ENCODE peak calls at places on chromosome 21, in seven cellular contexts. J is neural progenitor cell, K is DND-41, Q is hepatocyte, X is PC-9, D is fibroblast of lung, F is GM23338. A is an unnamed sample.

GRCh38 chr21:38631171-38631570 is 132.9 kb upstream of the ERG start:
- DNase-seq in K (no peak), X (no peak), F (no peak), D (peak), Q (no peak), J (no peak), A (no peak)

GRCh38 chr21:38177919-38178652 is 78.7 kb upstream of the KCNJ15 start:
- DNase-seq in Q (no peak), X (no peak), J (no peak), K (no peak), D (no peak), F (no peak), A (no peak)

GRCh38 chr21:25572895-25573310 is 34.4 kb downstream of the MRPL39 start:
- DNase-seq in D (peak), K (no peak), F (no peak), Q (no peak), X (no peak), J (no peak), A (no peak)

GRCh38 chr21:38840456-38841129 is 34.9 kb downstream of the ETS2 start:
- DNase-seq in X (no peak), Q (no peak), J (no peak), F (no peak), K (no peak), D (no peak), A (no peak)

GRCh38 chr21:8989261-8989882 is 1532.0 kb upstream of the TPTE start:
- DNase-seq in J (no peak), X (peak), D (peak), Q (no peak), K (no peak), F (peak), A (peak)

GRCh38 chr21:34952701-34953100 is 96.4 kb downstream of the RUNX1 start:
- DNase-seq in J (no peak), D (peak), X (peak), F (peak), Q (no peak), K (peak), A (no peak)

GRCh38 chr21:34639882-34640788 is 25.2 kb upstream of the RCAN1 start:
- DNase-seq in Q (no peak), K (peak), F (no peak), X (no peak), D (no peak), J (no peak), A (no peak)

GRCh38 chr21:16248705-16249104 is 518.9 kb downstream of the USP25 start:
- DNase-seq in D (no peak), F (no peak), K (no peak), X (no peak), J (no peak), Q (no peak), A (no peak)

GRCh38 chr21:26715878-26716506 is 129.2 kb downstream of the ADAMTS1 start:
- DNase-seq in Q (peak), J (peak), D (peak), X (no peak), F (peak), K (peak), A (peak)

GRCh38 chr21:34974162-34974981 is 74.7 kb downstream of the RUNX1 start:
- DNase-seq in Q (peak), D (no peak), J (no peak), X (no peak), F (no peak), K (peak), A (peak)

GRCh38 chr21:19034041-19034440 is 630.5 kb upstream of the TMPRSS15 start:
- DNase-seq in D (no peak), F (no peak), Q (no peak), K (no peak), J (no peak), X (no peak), A (no peak)

GRCh38 chr21:34305605-34306235 is 58.1 kb upstream of the KCNE2 start:
- DNase-seq in K (no peak), F (no peak), D (no peak), X (no peak), Q (no peak), J (no peak), A (no peak)

GRCh38 chr21:31099122-31099521 is 60.8 kb upstream of the KRTAP19-8 start:
- DNase-seq in D (no peak), Q (no peak), X (no peak), J (no peak), F (no peak), K (no peak), A (no peak)

GRCh38 chr21:38917045-38917774 is 111.5 kb downstream of the ETS2 start:
- DNase-seq in D (no peak), Q (no peak), F (no peak), X (no peak), K (peak), J (no peak), A (peak)

GRCh38 chr21:34812510-34813265 is 143.9 kb downstream of the CLIC6 start:
- DNase-seq in K (no peak), X (peak), Q (peak), F (no peak), D (peak), J (no peak), A (peak)

GRCh38 chr21:46406001-46406400 is 52.7 kb upstream of the DIP2A start:
- DNase-seq in J (no peak), X (no peak), D (no peak), K (no peak), F (no peak), Q (no peak), A (no peak)

GRCh38 chr21:37792046-37792445 is 124.2 kb downstream of the KCNJ6 start:
- DNase-seq in F (no peak), Q (no peak), D (peak), K (no peak), X (no peak), J (no peak), A (no peak)

GRCh38 chr21:43712268-43712942 is 6.5 kb upstream of the PDXK start:
- DNase-seq in F (no peak), Q (peak), D (peak), K (no peak), X (peak), J (no peak), A (no peak)

GRCh38 chr21:27633631-27634030 is 666.7 kb upstream of the ADAMTS5 start:
- DNase-seq in D (peak), F (no peak), J (no peak), K (no peak), Q (no peak), X (no peak), A (no peak)

GRCh38 chr21:24210130-24210529 is 1397.2 kb downstream of the MRPL39 start:
- DNase-seq in D (no peak), Q (no peak), K (no peak), F (no peak), X (no peak), J (no peak), A (no peak)

GRCh38 chr21:38646213-38646837 is 148.0 kb upstream of the ERG start:
- DNase-seq in K (no peak), J (no peak), F (no peak), X (no peak), D (peak), Q (no peak), A (no peak)

GRCh38 chr21:29215709-29216108 is 83.0 kb upstream of the BACH1 start:
- DNase-seq in X (no peak), K (no peak), D (no peak), Q (no peak), F (no peak), J (no peak), A (no peak)

GRCh38 chr21:29196021-29196663 is 65.7 kb downstream of the MAP3K7CL start:
- DNase-seq in J (no peak), D (peak), X (peak), K (no peak), Q (peak), F (peak), A (peak)

GRCh38 chr21:43834146-43834905 is 30.7 kb upstream of the AGPAT3 start:
- DNase-seq in D (no peak), X (no peak), Q (no peak), J (no peak), K (no peak), F (no peak), A (no peak)

GRCh38 chr21:16195896-16196443 is 466.2 kb downstream of the USP25 start:
- DNase-seq in F (no peak), X (no peak), Q (no peak), K (no peak), J (no peak), D (peak), A (no peak)

GRCh38 chr21:31961027-31961426 is 88.2 kb downstream of the HUNK start:
- DNase-seq in X (no peak), K (no peak), J (no peak), F (no peak), Q (no peak), D (no peak), A (no peak)

GRCh38 chr21:36155603-36156338 is 853 bp upstream of the DOP1B start:
- DNase-seq in Q (peak), J (peak), K (no peak), F (peak), D (no peak), X (peak), A (no peak)
- TF ChIP-seq EZH2 in Q (no peak), J (peak), K (no peak), F (no peak), D (no peak), X (no peak), A (no peak)

GRCh38 chr21:33028759-33029511 is 3.2 kb downstream of the OLIG2 start:
- DNase-seq in Q (no peak), X (no peak), K (no peak), D (no peak), F (peak), J (peak), A (no peak)

GRCh38 chr21:33026299-33026858 is 644 bp downstream of the OLIG2 start:
- DNase-seq in Q (no peak), J (no peak), X (no peak), F (no peak), D (no peak), K (no peak), A (no peak)

GRCh38 chr21:33028271-33028670 is 2.5 kb downstream of the OLIG2 start:
- DNase-seq in J (no peak), Q (no peak), F (peak), D (no peak), X (no peak), K (no peak), A (no peak)

GRCh38 chr21:33026878-33027400 is 1.2 kb downstream of the OLIG2 start:
- DNase-seq in F (peak), X (no peak), J (peak), K (no peak), Q (no peak), D (peak), A (no peak)

GRCh38 chr21:33027401-33028185 is 1.9 kb downstream of the OLIG2 start:
- DNase-seq in D (no peak), K (no peak), X (no peak), F (peak), Q (no peak), J (peak), A (no peak)
- TF ChIP-seq EZH2 in D (peak), K (no peak), X (no peak), F (peak), Q (no peak), J (peak), A (no peak)

GRCh38 chr21:36709030-36709867 is 10.3 kb downstream of the SIM2 start:
- DNase-seq in Q (no peak), D (no peak), F (peak), J (peak), K (no peak), X (no peak), A (no peak)
- TF ChIP-seq EZH2 in Q (peak), D (peak), F (peak), J (peak), K (no peak), X (no peak), A (no peak)

GRCh38 chr21:45348591-45349327 is 56.2 kb upstream of the COL18A1 start:
- DNase-seq in D (no peak), K (no peak), X (no peak), F (no peak), J (peak), Q (no peak), A (no peak)
- TF ChIP-seq EZH2 in D (no peak), K (no peak), X (no peak), F (no peak), J (no peak), Q (no peak), A (no peak)

GRCh38 chr21:33021150-33021549 is 4.6 kb upstream of the OLIG2 start:
- DNase-seq in J (no peak), F (no peak), X (no peak), D (no peak), K (no peak), Q (no peak), A (no peak)

GRCh38 chr21:33020558-33021100 is 5.1 kb upstream of the OLIG2 start:
- DNase-seq in D (no peak), X (no peak), F (no peak), J (no peak), K (no peak), Q (no peak), A (no peak)

GRCh38 chr21:33018707-33019455 is 6.9 kb upstream of the OLIG2 start:
- DNase-seq in D (no peak), K (no peak), X (no peak), Q (no peak), J (no peak), F (no peak), A (no peak)

GRCh38 chr21:33019516-33019884 is 6.2 kb upstream of the OLIG2 start:
- DNase-seq in X (no peak), D (no peak), K (no peak), J (no peak), F (no peak), Q (no peak), A (no peak)

DNA sequence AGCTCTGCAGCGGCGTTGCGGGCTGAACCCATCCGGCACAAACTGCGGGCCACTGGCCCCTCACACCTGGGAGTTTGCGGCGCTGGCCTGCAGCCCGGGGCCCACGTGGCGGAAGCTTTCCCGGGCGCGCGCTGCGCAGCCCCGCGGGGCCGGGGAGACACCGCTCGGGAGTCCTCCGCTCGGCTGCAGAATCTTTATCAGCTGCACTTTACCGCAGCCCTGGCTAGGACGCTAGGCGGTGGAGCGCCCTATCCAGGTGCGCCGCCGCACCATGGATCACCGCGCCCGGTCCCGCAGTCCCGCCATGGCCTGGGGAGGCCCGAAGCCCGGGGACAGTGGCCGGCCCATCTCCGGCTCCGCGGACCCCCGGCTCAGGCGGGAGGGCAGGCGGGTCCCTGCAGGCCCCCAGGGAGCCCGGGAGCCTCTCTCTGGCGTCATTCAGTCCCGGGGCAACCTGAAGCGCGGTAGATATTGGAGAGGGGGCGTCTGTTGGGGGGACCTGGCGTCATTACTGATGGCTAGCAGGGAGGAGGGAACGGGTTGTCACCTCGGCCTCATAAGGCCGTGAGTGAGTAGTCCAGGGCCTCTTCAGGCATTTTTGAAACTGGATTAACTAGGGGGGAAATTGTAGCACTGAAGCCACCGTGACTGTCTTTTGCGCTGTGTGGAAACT is 5.7 kb upstream of the OLIG2 start:
- DNase-seq in F (peak), K (peak), D (no peak), Q (no peak), J (peak), X (no peak), A (no peak)
- TF ChIP-seq EZH2 in F (peak), K (no peak), D (no peak), Q (peak), J (peak), X (no peak), A (peak)

GRCh38 chr21:41507521-41508414 is at the start of gene TMPRSS2:
- DNase-seq in J (peak), Q (peak), F (peak), K (no peak), D (no peak), X (peak), A (no peak)
- TF ChIP-seq EZH2 in J (peak), Q (peak), F (no peak), K (no peak), D (peak), X (no peak), A (peak)

GRCh38 chr21:42651515-42652401 is 1.7 kb upstream of the PDE9A start:
- DNase-seq in K (no peak), D (no peak), J (no peak), Q (no peak), F (no peak), X (no peak), A (no peak)

GRCh38 chr21:42653492-42654061 is at the start of gene PDE9A:
- DNase-seq in K (peak), J (peak), F (peak), Q (peak), D (no peak), X (no peak), A (no peak)

GRCh38 chr21:42650441-42651421 is 2.7 kb upstream of the PDE9A start:
- DNase-seq in D (no peak), J (no peak), X (no peak), Q (no peak), F (no peak), K (no peak), A (no peak)

GRCh38 chr21:42654179-42654912 is 925 bp downstream of the PDE9A start:
- DNase-seq in F (peak), K (peak), X (no peak), Q (peak), D (no peak), J (peak), A (peak)

DNA sequence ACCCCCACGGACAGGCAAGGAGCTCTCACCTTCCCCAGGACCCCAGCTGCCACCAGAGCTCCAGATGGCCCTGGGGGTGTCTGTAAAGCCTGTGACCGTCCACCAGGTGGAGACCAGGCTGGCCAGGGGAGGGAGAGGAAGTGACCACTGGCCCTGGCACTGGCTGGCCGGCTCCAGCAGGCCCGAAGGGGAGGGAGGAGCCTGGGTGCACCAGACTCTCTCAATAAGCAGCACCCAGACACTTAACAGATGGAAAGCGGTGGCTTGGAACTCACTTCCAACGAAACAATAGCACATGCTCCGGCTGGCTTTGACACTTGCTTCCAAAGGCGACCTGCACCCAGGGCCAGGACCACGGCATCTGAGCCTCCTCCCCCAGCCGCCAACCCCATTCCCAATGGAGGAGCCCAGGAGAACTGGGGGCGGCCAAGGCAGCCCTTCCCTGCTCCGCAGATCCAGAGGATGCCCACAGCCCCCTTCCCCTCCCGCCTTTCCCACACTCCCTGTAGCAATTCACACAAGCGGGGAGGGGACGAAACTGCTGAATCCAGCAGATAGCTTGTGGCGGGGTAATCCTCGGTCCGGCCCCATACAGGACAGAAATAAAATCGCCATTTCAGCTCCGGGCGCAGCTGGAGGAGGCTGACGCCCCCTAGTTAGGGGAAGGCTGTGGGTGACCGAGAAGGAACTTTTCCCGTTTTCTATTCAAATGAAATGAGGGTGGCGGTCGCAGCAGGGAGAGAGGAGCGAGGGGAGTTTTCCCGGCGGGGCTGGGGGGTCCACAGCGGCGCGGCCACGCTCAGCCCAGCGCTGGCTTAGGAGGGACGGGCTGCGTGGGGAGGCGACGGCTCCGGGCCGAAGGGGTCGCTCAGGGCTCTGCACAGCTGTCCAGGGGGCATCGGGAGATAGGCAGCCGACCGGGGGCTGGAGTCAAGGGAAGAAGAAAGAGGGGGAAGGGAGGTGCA is 612 bp upstream of the PDE9A start:
- DNase-seq in F (peak), D (peak), X (peak), Q (peak), J (peak), K (no peak), A (peak)
- TF ChIP-seq EZH2 in F (no peak), D (peak), X (no peak), Q (no peak), J (peak), K (no peak), A (no peak)

GRCh38 chr21:44872568-44873355 is 728 bp downstream of the PTTG1IP start:
- DNase-seq in D (peak), F (peak), X (no peak), K (peak), Q (peak), J (peak), A (no peak)

GRCh38 chr21:44874240-44874496 is 678 bp upstream of the PTTG1IP start:
- DNase-seq in J (no peak), X (no peak), F (no peak), Q (no peak), D (no peak), K (peak), A (no peak)

GRCh38 chr21:44875341-44875740 is 1.9 kb upstream of the PTTG1IP start:
- DNase-seq in X (peak), F (no peak), Q (no peak), K (no peak), J (no peak), D (peak), A (no peak)

GRCh38 chr21:44873356-44874239 is at the start of gene PTTG1IP:
- DNase-seq in K (peak), X (peak), F (peak), J (peak), Q (peak), D (peak), A (peak)

DNA sequence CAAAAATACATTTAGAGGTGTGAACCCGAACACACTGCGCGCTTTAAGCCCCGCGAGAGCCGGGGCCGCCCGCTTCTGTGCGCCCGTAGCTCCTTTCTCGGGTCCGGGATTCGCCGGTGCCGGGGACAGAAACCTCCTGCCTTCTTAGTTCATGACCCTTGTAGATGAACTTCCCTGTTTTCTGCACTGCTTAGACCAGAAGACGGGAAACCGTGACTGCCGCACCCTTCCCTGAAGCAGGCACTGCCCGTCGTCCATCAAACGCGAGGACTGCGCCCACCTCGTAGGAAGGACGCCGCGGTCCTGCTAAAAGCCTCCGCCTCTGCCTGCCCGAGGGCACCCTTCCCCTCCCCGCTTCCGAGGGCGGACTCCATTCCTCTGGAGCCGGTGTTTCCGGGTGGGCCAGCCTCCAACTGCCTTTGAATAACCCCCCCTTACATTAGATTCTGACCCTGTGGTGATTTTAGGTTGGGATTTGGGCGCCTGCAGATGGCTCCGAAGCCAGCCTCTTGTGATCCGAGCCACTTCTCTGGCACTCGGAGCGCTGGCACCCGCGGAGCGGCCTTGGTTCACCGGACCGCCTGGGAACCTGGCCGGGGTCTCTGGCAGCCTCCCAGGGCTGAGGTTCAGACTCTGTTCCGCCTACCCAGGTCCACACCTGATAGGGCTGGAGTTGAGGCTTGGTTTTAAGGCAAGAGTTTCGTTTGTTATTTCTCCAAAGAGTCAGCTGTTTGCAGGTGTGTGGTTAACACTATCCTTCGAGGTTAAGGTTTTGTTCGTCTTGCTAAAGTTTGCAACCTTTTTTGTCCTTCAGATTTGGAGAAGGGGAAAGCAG is 1.2 kb upstream of the PTTG1IP start:
- DNase-seq in J (peak), D (no peak), F (peak), Q (peak), X (peak), K (peak), A (no peak)
- TF ChIP-seq EZH2 in J (peak), D (no peak), F (peak), Q (no peak), X (no peak), K (peak), A (no peak)